ENCODE peak calls at places on chromosomes 5 and 9, in seven cellular contexts. One of them, this sample, is unnamed.

GRCh38 chr9:136807281-136808074 is at the start of gene RABL6:
- DNase-seq in T-cell: peak; percentile 82
- DNase-seq in dermis microvascular lymphatic vessel endothelial cell: peak; percentile 40
- DNase-seq in non-pigmented ciliary epithelial cell: no peak
- DNase-seq in neural crest cell: peak; percentile 66
- DNase-seq in H7: peak; percentile 99
- DNase-seq in AG04450: no peak
- DNase-seq in this sample: peak; percentile 97

GRCh38 chr5:44828719-44829118 is 20.0 kb downstream of the MRPS30 start:
- DNase-seq in T-cell: no peak
- DNase-seq in dermis microvascular lymphatic vessel endothelial cell: no peak
- DNase-seq in non-pigmented ciliary epithelial cell: no peak
- DNase-seq in neural crest cell: no peak
- DNase-seq in H7: no peak
- DNase-seq in AG04450: no peak
- DNase-seq in this sample: no peak

GRCh38 chr9:136543830-136544548 is 1.9 kb downstream of the NOTCH1 start:
- DNase-seq in T-cell: no peak
- DNase-seq in dermis microvascular lymphatic vessel endothelial cell: no peak
- DNase-seq in non-pigmented ciliary epithelial cell: no peak
- DNase-seq in neural crest cell: peak; percentile 60
- DNase-seq in H7: no peak
- DNase-seq in AG04450: no peak
- DNase-seq in this sample: no peak

GRCh38 chr9:121671612-121672155 is 20.2 kb downstream of the DAB2IP start:
- DNase-seq in T-cell: no peak
- DNase-seq in dermis microvascular lymphatic vessel endothelial cell: no peak
- DNase-seq in non-pigmented ciliary epithelial cell: no peak
- DNase-seq in neural crest cell: no peak
- DNase-seq in H7: no peak
- DNase-seq in AG04450: no peak
- DNase-seq in this sample: no peak

GRCh38 chr5:94361161-94361560 is 257.2 kb downstream of the KIAA0825 start:
- DNase-seq in T-cell: no peak
- DNase-seq in dermis microvascular lymphatic vessel endothelial cell: no peak
- DNase-seq in non-pigmented ciliary epithelial cell: no peak
- DNase-seq in neural crest cell: no peak
- DNase-seq in H7: no peak
- DNase-seq in AG04450: no peak
- DNase-seq in this sample: no peak

GRCh38 chr5:142701673-142702311 is 15.9 kb upstream of the FGF1 start:
- DNase-seq in T-cell: no peak
- DNase-seq in dermis microvascular lymphatic vessel endothelial cell: no peak
- DNase-seq in non-pigmented ciliary epithelial cell: no peak
- DNase-seq in neural crest cell: no peak
- DNase-seq in H7: no peak
- DNase-seq in AG04450: no peak
- DNase-seq in this sample: no peak

GRCh38 chr9:134220311-134220710 is 55.9 kb upstream of the RNU6ATAC start:
- DNase-seq in T-cell: no peak
- DNase-seq in dermis microvascular lymphatic vessel endothelial cell: no peak
- DNase-seq in non-pigmented ciliary epithelial cell: no peak
- DNase-seq in neural crest cell: no peak
- DNase-seq in H7: peak; percentile 39
- DNase-seq in AG04450: no peak
- DNase-seq in this sample: no peak

GRCh38 chr9:31137850-31138160 is 1246.6 kb upstream of the ACO1 start:
- DNase-seq in T-cell: no peak
- DNase-seq in dermis microvascular lymphatic vessel endothelial cell: no peak
- DNase-seq in non-pigmented ciliary epithelial cell: no peak
- DNase-seq in neural crest cell: no peak
- DNase-seq in H7: no peak
- DNase-seq in AG04450: no peak
- DNase-seq in this sample: no peak

GRCh38 chr5:142679744-142680143 is 6.1 kb downstream of the FGF1 start:
- DNase-seq in T-cell: no peak
- DNase-seq in dermis microvascular lymphatic vessel endothelial cell: no peak
- DNase-seq in non-pigmented ciliary epithelial cell: no peak
- DNase-seq in neural crest cell: no peak
- DNase-seq in H7: no peak
- DNase-seq in AG04450: no peak
- DNase-seq in this sample: no peak

GRCh38 chr9:37339945-37340344 is 82.6 kb upstream of the GRHPR start:
- DNase-seq in T-cell: no peak
- DNase-seq in dermis microvascular lymphatic vessel endothelial cell: no peak
- DNase-seq in non-pigmented ciliary epithelial cell: no peak
- DNase-seq in neural crest cell: no peak
- DNase-seq in H7: no peak
- DNase-seq in AG04450: no peak
- DNase-seq in this sample: no peak

GRCh38 chr5:5135957-5136676 is 4.0 kb upstream of the ADAMTS16 start:
- DNase-seq in T-cell: no peak
- DNase-seq in dermis microvascular lymphatic vessel endothelial cell: no peak
- DNase-seq in non-pigmented ciliary epithelial cell: no peak
- DNase-seq in neural crest cell: no peak
- DNase-seq in H7: no peak
- DNase-seq in AG04450: no peak
- DNase-seq in this sample: no peak

GRCh38 chr9:116219686-116220085 is 66.1 kb downstream of the PAPPA start:
- DNase-seq in T-cell: no peak
- DNase-seq in dermis microvascular lymphatic vessel endothelial cell: no peak
- DNase-seq in non-pigmented ciliary epithelial cell: no peak
- DNase-seq in neural crest cell: no peak
- DNase-seq in H7: no peak
- DNase-seq in AG04450: no peak
- DNase-seq in this sample: no peak

GRCh38 chr9:125961037-125961436 is 213.9 kb downstream of the PBX3 start:
- DNase-seq in T-cell: no peak
- DNase-seq in dermis microvascular lymphatic vessel endothelial cell: no peak
- DNase-seq in non-pigmented ciliary epithelial cell: no peak
- DNase-seq in neural crest cell: no peak
- DNase-seq in H7: no peak
- DNase-seq in AG04450: no peak
- DNase-seq in this sample: no peak

GRCh38 chr5:111734013-111734412 is 23.0 kb downstream of the NREP start:
- DNase-seq in T-cell: no peak
- DNase-seq in dermis microvascular lymphatic vessel endothelial cell: no peak
- DNase-seq in non-pigmented ciliary epithelial cell: no peak
- DNase-seq in neural crest cell: no peak
- DNase-seq in H7: no peak
- DNase-seq in AG04450: no peak
- DNase-seq in this sample: no peak

GRCh38 chr9:108665856-108666784 is 189.7 kb downstream of the ACTL7B start:
- DNase-seq in T-cell: no peak
- DNase-seq in dermis microvascular lymphatic vessel endothelial cell: no peak
- DNase-seq in non-pigmented ciliary epithelial cell: no peak
- DNase-seq in neural crest cell: no peak
- DNase-seq in H7: no peak
- DNase-seq in AG04450: no peak
- DNase-seq in this sample: no peak

GRCh38 chr5:35811108-35811741 is 45.5 kb upstream of the IL7R start:
- DNase-seq in T-cell: no peak
- DNase-seq in dermis microvascular lymphatic vessel endothelial cell: no peak
- DNase-seq in non-pigmented ciliary epithelial cell: peak; percentile 26
- DNase-seq in neural crest cell: no peak
- DNase-seq in H7: no peak
- DNase-seq in AG04450: no peak
- DNase-seq in this sample: no peak

GRCh38 chr9:97512966-97513560 is 11.6 kb downstream of the TMOD1 start:
- DNase-seq in T-cell: no peak
- DNase-seq in dermis microvascular lymphatic vessel endothelial cell: no peak
- DNase-seq in non-pigmented ciliary epithelial cell: no peak
- DNase-seq in neural crest cell: no peak
- DNase-seq in H7: no peak
- DNase-seq in AG04450: no peak
- DNase-seq in this sample: no peak

GRCh38 chr9:107153336-107153735 is 129.7 kb upstream of the RAD23B start:
- DNase-seq in T-cell: no peak
- DNase-seq in dermis microvascular lymphatic vessel endothelial cell: no peak
- DNase-seq in non-pigmented ciliary epithelial cell: no peak
- DNase-seq in neural crest cell: no peak
- DNase-seq in H7: no peak
- DNase-seq in AG04450: no peak
- DNase-seq in this sample: no peak

GRCh38 chr5:135978993-135979392 is 24.2 kb upstream of the LECT2 start:
- DNase-seq in T-cell: no peak
- DNase-seq in dermis microvascular lymphatic vessel endothelial cell: no peak
- DNase-seq in non-pigmented ciliary epithelial cell: no peak
- DNase-seq in neural crest cell: no peak
- DNase-seq in H7: no peak
- DNase-seq in AG04450: no peak
- DNase-seq in this sample: no peak

GRCh38 chr5:72302171-72302570 is 17.9 kb downstream of the MRPS27 start:
- DNase-seq in T-cell: no peak
- DNase-seq in dermis microvascular lymphatic vessel endothelial cell: no peak
- DNase-seq in non-pigmented ciliary epithelial cell: no peak
- DNase-seq in neural crest cell: no peak
- DNase-seq in H7: peak; percentile 72
- DNase-seq in AG04450: no peak
- DNase-seq in this sample: no peak

GRCh38 chr5:110702300-110702699 is 24.2 kb downstream of the TMEM232 start:
- DNase-seq in T-cell: no peak
- DNase-seq in dermis microvascular lymphatic vessel endothelial cell: no peak
- DNase-seq in non-pigmented ciliary epithelial cell: no peak
- DNase-seq in neural crest cell: no peak
- DNase-seq in H7: no peak
- DNase-seq in AG04450: no peak
- DNase-seq in this sample: no peak

GRCh38 chr9:103242486-103242885 is 247.4 kb downstream of the CYLC2 start:
- DNase-seq in T-cell: no peak
- DNase-seq in dermis microvascular lymphatic vessel endothelial cell: no peak
- DNase-seq in non-pigmented ciliary epithelial cell: no peak
- DNase-seq in neural crest cell: no peak
- DNase-seq in H7: no peak
- DNase-seq in AG04450: no peak
- DNase-seq in this sample: no peak

GRCh38 chr9:87678650-87679355 is 47.1 kb upstream of the CTSL start:
- DNase-seq in T-cell: peak; percentile 39
- DNase-seq in dermis microvascular lymphatic vessel endothelial cell: peak; percentile 66
- DNase-seq in non-pigmented ciliary epithelial cell: peak; percentile 34
- DNase-seq in neural crest cell: peak; percentile 62
- DNase-seq in H7: peak; percentile 85
- DNase-seq in AG04450: peak; percentile 50
- DNase-seq in this sample: peak; percentile 33

GRCh38 chr9:35903049-35903448 is 3.0 kb upstream of the HRCT1 start:
- DNase-seq in T-cell: peak; percentile 27
- DNase-seq in dermis microvascular lymphatic vessel endothelial cell: peak; percentile 65
- DNase-seq in non-pigmented ciliary epithelial cell: no peak
- DNase-seq in neural crest cell: no peak
- DNase-seq in H7: peak; percentile 69
- DNase-seq in AG04450: no peak
- DNase-seq in this sample: peak; percentile 40

This sample was measured in GM18507.